ENCODE peak calls at places on chromosomes 6 and 20, in six cellular contexts. One of them, this sample, is unnamed.

GRCh38 chr20:15214051-15214450 is 876.6 kb upstream of the FLRT3 start:
- DNase-seq in Daoy: no peak
- DNase-seq in effector memory CD8-positive, alpha-beta T cell: no peak
- DNase-seq in endothelial cell: no peak
- DNase-seq in left cardiac atrium: no peak
- DNase-seq in activated T-cell treated with anti-CD3 and anti-CD28 coated beads, Interleukin-2, amount 50 U/mL, for 24 hours: no peak
- DNase-seq in this sample: no peak

GRCh38 chr20:40753472-40753871 is 64.4 kb upstream of the MAFB start:
- DNase-seq in effector memory CD8-positive, alpha-beta T cell: no peak
- DNase-seq in endothelial cell: no peak
- DNase-seq in activated T-cell treated with anti-CD3 and anti-CD28 coated beads, Interleukin-2, amount 50 U/mL, for 24 hours: no peak
- DNase-seq in left cardiac atrium: no peak
- DNase-seq in Daoy: no peak
- DNase-seq in this sample: no peak

GRCh38 chr20:14069796-14070195 is 74.5 kb downstream of the MACROD2 start:
- DNase-seq in left cardiac atrium: no peak
- DNase-seq in activated T-cell treated with anti-CD3 and anti-CD28 coated beads, Interleukin-2, amount 50 U/mL, for 24 hours: no peak
- DNase-seq in Daoy: peak
- DNase-seq in effector memory CD8-positive, alpha-beta T cell: no peak
- DNase-seq in endothelial cell: no peak
- DNase-seq in this sample: no peak

GRCh38 chr6:45132059-45132458 is 196.1 kb upstream of the RUNX2 start:
- DNase-seq in activated T-cell treated with anti-CD3 and anti-CD28 coated beads, Interleukin-2, amount 50 U/mL, for 24 hours: no peak
- DNase-seq in Daoy: peak
- DNase-seq in left cardiac atrium: no peak
- DNase-seq in effector memory CD8-positive, alpha-beta T cell: no peak
- DNase-seq in endothelial cell: no peak
- DNase-seq in this sample: no peak

GRCh38 chr6:161750677-161751076 is 476.8 kb upstream of the AGPAT4 start:
- DNase-seq in left cardiac atrium: no peak
- DNase-seq in Daoy: no peak
- DNase-seq in endothelial cell: no peak
- DNase-seq in effector memory CD8-positive, alpha-beta T cell: no peak
- DNase-seq in activated T-cell treated with anti-CD3 and anti-CD28 coated beads, Interleukin-2, amount 50 U/mL, for 24 hours: no peak
- DNase-seq in this sample: no peak

GRCh38 chr20:56540415-56540814 is 7.4 kb downstream of the FAM209B start:
- DNase-seq in effector memory CD8-positive, alpha-beta T cell: no peak
- DNase-seq in endothelial cell: no peak
- DNase-seq in activated T-cell treated with anti-CD3 and anti-CD28 coated beads, Interleukin-2, amount 50 U/mL, for 24 hours: no peak
- DNase-seq in Daoy: peak
- DNase-seq in left cardiac atrium: no peak
- DNase-seq in this sample: no peak

GRCh38 chr20:19830351-19830750 is 72.3 kb downstream of the RIN2 start:
- DNase-seq in effector memory CD8-positive, alpha-beta T cell: no peak
- DNase-seq in endothelial cell: no peak
- DNase-seq in activated T-cell treated with anti-CD3 and anti-CD28 coated beads, Interleukin-2, amount 50 U/mL, for 24 hours: no peak
- DNase-seq in Daoy: no peak
- DNase-seq in left cardiac atrium: no peak
- DNase-seq in this sample: no peak

GRCh38 chr20:51009303-51010042 is 13.4 kb downstream of the KCNG1 start:
- DNase-seq in effector memory CD8-positive, alpha-beta T cell: no peak
- DNase-seq in activated T-cell treated with anti-CD3 and anti-CD28 coated beads, Interleukin-2, amount 50 U/mL, for 24 hours: no peak
- DNase-seq in left cardiac atrium: no peak
- DNase-seq in Daoy: no peak
- DNase-seq in endothelial cell: no peak
- DNase-seq in this sample: no peak

GRCh38 chr20:58638467-58639181 is 12.5 kb upstream of the STX16 start:
- DNase-seq in endothelial cell: no peak
- DNase-seq in Daoy: no peak
- DNase-seq in activated T-cell treated with anti-CD3 and anti-CD28 coated beads, Interleukin-2, amount 50 U/mL, for 24 hours: no peak
- DNase-seq in left cardiac atrium: no peak
- DNase-seq in effector memory CD8-positive, alpha-beta T cell: no peak
- DNase-seq in this sample: no peak

GRCh38 chr20:1427457-1428054 is 34.7 kb upstream of the FKBP1A start:
- DNase-seq in left cardiac atrium: no peak
- DNase-seq in activated T-cell treated with anti-CD3 and anti-CD28 coated beads, Interleukin-2, amount 50 U/mL, for 24 hours: no peak
- DNase-seq in Daoy: no peak
- DNase-seq in endothelial cell: no peak
- DNase-seq in effector memory CD8-positive, alpha-beta T cell: no peak
- DNase-seq in this sample: no peak

GRCh38 chr6:36927691-36928546 is 26.6 kb upstream of the PI16 start:
- DNase-seq in endothelial cell: no peak
- DNase-seq in Daoy: no peak
- DNase-seq in left cardiac atrium: no peak
- DNase-seq in activated T-cell treated with anti-CD3 and anti-CD28 coated beads, Interleukin-2, amount 50 U/mL, for 24 hours: no peak
- DNase-seq in effector memory CD8-positive, alpha-beta T cell: no peak
- DNase-seq in this sample: no peak

GRCh38 chr6:118598324-118598723 is 50.2 kb downstream of the PLN start:
- DNase-seq in Daoy: no peak
- DNase-seq in left cardiac atrium: no peak
- DNase-seq in activated T-cell treated with anti-CD3 and anti-CD28 coated beads, Interleukin-2, amount 50 U/mL, for 24 hours: no peak
- DNase-seq in endothelial cell: no peak
- DNase-seq in effector memory CD8-positive, alpha-beta T cell: no peak
- DNase-seq in this sample: no peak

GRCh38 chr20:38726849-38727601 is 2.7 kb downstream of the SLC32A1 start:
- DNase-seq in effector memory CD8-positive, alpha-beta T cell: peak
- DNase-seq in Daoy: peak
- DNase-seq in left cardiac atrium: peak
- DNase-seq in endothelial cell: peak
- DNase-seq in activated T-cell treated with anti-CD3 and anti-CD28 coated beads, Interleukin-2, amount 50 U/mL, for 24 hours: peak
- DNase-seq in this sample: no peak

GRCh38 chr20:30168025-30168799 is 1089.3 kb upstream of the DEFB115 start:
- DNase-seq in left cardiac atrium: peak
- DNase-seq in Daoy: no peak
- DNase-seq in endothelial cell: no peak
- DNase-seq in effector memory CD8-positive, alpha-beta T cell: peak
- DNase-seq in activated T-cell treated with anti-CD3 and anti-CD28 coated beads, Interleukin-2, amount 50 U/mL, for 24 hours: peak
- DNase-seq in this sample: no peak

GRCh38 chr6:95318137-95318536 is 259.2 kb upstream of the MANEA start:
- DNase-seq in activated T-cell treated with anti-CD3 and anti-CD28 coated beads, Interleukin-2, amount 50 U/mL, for 24 hours: no peak
- DNase-seq in left cardiac atrium: no peak
- DNase-seq in endothelial cell: no peak
- DNase-seq in Daoy: no peak
- DNase-seq in effector memory CD8-positive, alpha-beta T cell: no peak
- DNase-seq in this sample: no peak

GRCh38 chr6:80541186-80541585 is 434.7 kb downstream of the BCKDHB start:
- DNase-seq in effector memory CD8-positive, alpha-beta T cell: no peak
- DNase-seq in activated T-cell treated with anti-CD3 and anti-CD28 coated beads, Interleukin-2, amount 50 U/mL, for 24 hours: no peak
- DNase-seq in endothelial cell: no peak
- DNase-seq in Daoy: peak
- DNase-seq in left cardiac atrium: no peak
- DNase-seq in this sample: peak

GRCh38 chr20:59923514-59923913 is 9.9 kb downstream of the SYCP2 start:
- DNase-seq in left cardiac atrium: no peak
- DNase-seq in activated T-cell treated with anti-CD3 and anti-CD28 coated beads, Interleukin-2, amount 50 U/mL, for 24 hours: no peak
- DNase-seq in effector memory CD8-positive, alpha-beta T cell: no peak
- DNase-seq in Daoy: no peak
- DNase-seq in endothelial cell: no peak
- DNase-seq in this sample: no peak

GRCh38 chr20:58550661-58551060 is 35.5 kb upstream of the APCDD1L start:
- DNase-seq in activated T-cell treated with anti-CD3 and anti-CD28 coated beads, Interleukin-2, amount 50 U/mL, for 24 hours: no peak
- DNase-seq in effector memory CD8-positive, alpha-beta T cell: no peak
- DNase-seq in Daoy: peak
- DNase-seq in left cardiac atrium: no peak
- DNase-seq in endothelial cell: no peak
- DNase-seq in this sample: no peak

GRCh38 chr6:11538049-11538798 is 675 bp downstream of the TMEM170B start:
- DNase-seq in activated T-cell treated with anti-CD3 and anti-CD28 coated beads, Interleukin-2, amount 50 U/mL, for 24 hours: peak
- DNase-seq in endothelial cell: peak
- DNase-seq in left cardiac atrium: peak
- DNase-seq in effector memory CD8-positive, alpha-beta T cell: peak
- DNase-seq in Daoy: peak
- DNase-seq in this sample: no peak

GRCh38 chr6:130907687-130908086 is 80.5 kb downstream of the SMLR1 start:
- DNase-seq in left cardiac atrium: no peak
- DNase-seq in activated T-cell treated with anti-CD3 and anti-CD28 coated beads, Interleukin-2, amount 50 U/mL, for 24 hours: no peak
- DNase-seq in Daoy: no peak
- DNase-seq in endothelial cell: no peak
- DNase-seq in effector memory CD8-positive, alpha-beta T cell: no peak
- DNase-seq in this sample: no peak

GRCh38 chr20:34558320-34559202 is at the start of gene MAP1LC3A:
- DNase-seq in effector memory CD8-positive, alpha-beta T cell: peak
- DNase-seq in endothelial cell: peak
- DNase-seq in activated T-cell treated with anti-CD3 and anti-CD28 coated beads, Interleukin-2, amount 50 U/mL, for 24 hours: peak
- DNase-seq in Daoy: peak
- DNase-seq in left cardiac atrium: peak
- DNase-seq in this sample: peak

GRCh38 chr6:113971786-113972185 is 838 bp upstream of the HDAC2 start:
- DNase-seq in Daoy: no peak
- DNase-seq in endothelial cell: no peak
- DNase-seq in left cardiac atrium: no peak
- DNase-seq in activated T-cell treated with anti-CD3 and anti-CD28 coated beads, Interleukin-2, amount 50 U/mL, for 24 hours: peak
- DNase-seq in effector memory CD8-positive, alpha-beta T cell: no peak
- DNase-seq in this sample: no peak

GRCh38 chr20:2314759-2315439 is 19.1 kb downstream of the TGM3 start:
- DNase-seq in activated T-cell treated with anti-CD3 and anti-CD28 coated beads, Interleukin-2, amount 50 U/mL, for 24 hours: no peak
- DNase-seq in Daoy: peak
- DNase-seq in endothelial cell: no peak
- DNase-seq in effector memory CD8-positive, alpha-beta T cell: no peak
- DNase-seq in left cardiac atrium: peak
- DNase-seq in this sample: no peak

GRCh38 chr6:167662881-167663205 is 163.9 kb upstream of the AFDN start:
- DNase-seq in endothelial cell: no peak
- DNase-seq in activated T-cell treated with anti-CD3 and anti-CD28 coated beads, Interleukin-2, amount 50 U/mL, for 24 hours: no peak
- DNase-seq in Daoy: no peak
- DNase-seq in left cardiac atrium: no peak
- DNase-seq in effector memory CD8-positive, alpha-beta T cell: no peak
- DNase-seq in this sample: no peak

GRCh38 chr20:17617868-17618672 is 48.2 kb downstream of the DSTN start:
- DNase-seq in Daoy: no peak
- DNase-seq in endothelial cell: no peak
- DNase-seq in left cardiac atrium: peak
- DNase-seq in activated T-cell treated with anti-CD3 and anti-CD28 coated beads, Interleukin-2, amount 50 U/mL, for 24 hours: no peak
- DNase-seq in effector memory CD8-positive, alpha-beta T cell: no peak
- DNase-seq in this sample: no peak

GRCh38 chr20:62364911-62365736 is 2.0 kb downstream of the LAMA5 start:
- DNase-seq in activated T-cell treated with anti-CD3 and anti-CD28 coated beads, Interleukin-2, amount 50 U/mL, for 24 hours: no peak
- DNase-seq in left cardiac atrium: peak
- DNase-seq in Daoy: peak
- DNase-seq in effector memory CD8-positive, alpha-beta T cell: no peak
- DNase-seq in endothelial cell: no peak
- DNase-seq in this sample: no peak

This sample was measured in SW 1271.